ENCODE peak calls at places on chromosomes 3 and 15, in five cellular contexts. X is stromal cell of bone marrow, E is Caco-2, L is H54, Z is neural crest cell. G is an unnamed sample.

GRCh38 chr3:114929971-114930732 is 216.9 kb downstream of the ZBTB20 start:
- DNase-seq in X (no peak), E (no peak), L (no peak), Z (no peak), G (no peak)

GRCh38 chr3:106533097-106533496 is 664.3 kb upstream of the CBLB start:
- DNase-seq in X (peak; percentile 28), E (no peak), L (no peak), Z (no peak), G (no peak)

GRCh38 chr3:94525039-94525438 is 462.2 kb downstream of the NSUN3 start:
- DNase-seq in X (peak; percentile 12), E (peak; percentile 42), L (no peak), Z (peak; percentile 21), G (peak; percentile 8)

GRCh38 chr15:52653451-52653964 is 25.7 kb downstream of the ATOSA start:
- DNase-seq in X (peak; percentile 54), E (no peak), L (no peak), Z (no peak), G (peak; percentile 20)

GRCh38 chr3:31135546-31135945 is 241.1 kb upstream of the GADL1 start:
- DNase-seq in X (no peak), E (no peak), L (no peak), Z (no peak), G (no peak)

GRCh38 chr15:99121691-99122410 is 17.0 kb downstream of the SYNM start:
- DNase-seq in X (no peak), E (no peak), L (no peak), Z (no peak), G (no peak)

GRCh38 chr15:101010781-101011180 is 91.6 kb downstream of the LRRK1 start:
- DNase-seq in X (no peak), E (no peak), L (no peak), Z (no peak), G (no peak)

GRCh38 chr15:87045741-87046140 is 966.1 kb downstream of the AGBL1 start:
- DNase-seq in X (no peak), E (no peak), L (no peak), Z (no peak), G (no peak)

GRCh38 chr3:111246967-111247760 is 175.5 kb downstream of the NECTIN3 start:
- DNase-seq in X (peak; percentile 79), E (no peak), L (peak; percentile 21), Z (no peak), G (no peak)

GRCh38 chr3:128369881-128370642 is 96.6 kb downstream of the DNAJB8 start:
- DNase-seq in X (no peak), E (no peak), L (no peak), Z (no peak), G (peak; percentile 27)

GRCh38 chr3:55481067-55481917 is 5.8 kb downstream of the WNT5A start:
- DNase-seq in X (no peak), E (no peak), L (no peak), Z (peak; percentile 3), G (peak; percentile 48)

GRCh38 chr3:8386221-8386620 is 115.4 kb upstream of the LMCD1 start:
- DNase-seq in X (peak; percentile 8), E (no peak), L (no peak), Z (no peak), G (no peak)